ENCODE peak calls at places on chromosome 18, in five cellular contexts. M is skeletal muscle cell, R is thoracic aorta, G is posterior cingulate gyrus, F is Peyer's patch. K is an unnamed sample.

GRCh38 chr18:77160515-77160914 is 27.9 kb upstream of the MBP start:
- DNase-seq in F (no peak), M (no peak), G (no peak), R (no peak), K (no peak)

GRCh38 chr18:68588169-68588568 is 126.7 kb downstream of the TMX3 start:
- DNase-seq in F (no peak), G (no peak), R (no peak), M (no peak), K (no peak)

GRCh38 chr18:1585881-1586488 is 681.3 kb downstream of the ADCYAP1 start:
- DNase-seq in F (no peak), M (peak), G (no peak), R (no peak), K (no peak)

GRCh38 chr18:48037481-48038271 is 107.2 kb upstream of the SMAD2 start:
- DNase-seq in M (no peak), G (no peak), R (no peak), F (peak), K (no peak)

GRCh38 chr18:35592298-35592697 is 10.8 kb downstream of the GALNT1 start:
- DNase-seq in F (no peak), G (no peak), R (no peak), M (no peak), K (no peak)

GRCh38 chr18:48832961-48833700 is 117.6 kb downstream of the SMAD7 start:
- DNase-seq in G (no peak), R (no peak), M (no peak), F (peak), K (peak)

GRCh38 chr18:56235061-56235772 is 403.2 kb downstream of the TXNL1 start:
- DNase-seq in R (no peak), G (no peak), F (no peak), M (no peak), K (no peak)

GRCh38 chr18:57833441-57834101 is 30.5 kb upstream of the ATP8B1 start:
- DNase-seq in G (no peak), R (no peak), F (no peak), M (no peak), K (no peak)

GRCh38 chr18:3481696-3482210 is 31.8 kb downstream of the TGIF1 start:
- DNase-seq in G (no peak), F (no peak), R (no peak), M (no peak), K (peak)

GRCh38 chr18:35467624-35468016 is 30.1 kb downstream of the INO80C start:
- DNase-seq in F (no peak), M (no peak), G (no peak), R (no peak), K (no peak)

GRCh38 chr18:8435376-8435775 is 173.9 kb upstream of the RAB12 start:
- DNase-seq in F (no peak), M (no peak), G (no peak), R (no peak), K (no peak)

GRCh38 chr18:39305756-39306155 is 1740.2 kb upstream of the CELF4 start:
- DNase-seq in M (no peak), G (no peak), F (no peak), R (no peak), K (no peak)